ENCODE peak calls at places on chromosomes 11 and 22, in five cellular contexts. One of them, this sample, is unnamed.

GRCh38 chr11:63610604-63611394 is 3.4 kb downstream of the PLAAT3 start:
- DNase-seq in SK-N-SH: no peak
- DNase-seq in K562: no peak
- DNase-seq in GM12878: no peak
- DNase-seq in HepG2: no peak
- DNase-seq in this sample: no peak

GRCh38 chr11:72716291-72716690 is 35.9 kb downstream of the ARAP1 start:
- DNase-seq in SK-N-SH: peak
- DNase-seq in K562: no peak
- DNase-seq in GM12878: no peak
- DNase-seq in HepG2: no peak
- DNase-seq in this sample: no peak

GRCh38 chr22:48919851-48920589 is 907.7 kb downstream of the BRD1 start:
- DNase-seq in SK-N-SH: no peak
- DNase-seq in K562: no peak
- DNase-seq in GM12878: no peak
- DNase-seq in HepG2: no peak
- DNase-seq in this sample: no peak

GRCh38 chr11:109424893-109425292 is 2.9 kb downstream of the C11orf87 start:
- DNase-seq in SK-N-SH: no peak
- DNase-seq in K562: peak
- DNase-seq in GM12878: no peak
- DNase-seq in HepG2: peak
- DNase-seq in this sample: no peak

GRCh38 chr11:131686836-131687235 is 316.4 kb downstream of the NTM start:
- DNase-seq in SK-N-SH: no peak
- DNase-seq in K562: no peak
- DNase-seq in GM12878: no peak
- DNase-seq in HepG2: no peak
- DNase-seq in this sample: no peak

GRCh38 chr11:69234171-69234570 is 59.8 kb upstream of the MYEOV start:
- DNase-seq in SK-N-SH: no peak
- DNase-seq in K562: no peak
- DNase-seq in GM12878: no peak
- DNase-seq in HepG2: no peak
- DNase-seq in this sample: no peak

GRCh38 chr11:10450451-10451398 is 4.3 kb upstream of the AMPD3 start:
- DNase-seq in SK-N-SH: peak
- DNase-seq in K562: no peak
- DNase-seq in GM12878: no peak
- DNase-seq in HepG2: peak
- DNase-seq in this sample: no peak

GRCh38 chr11:75771646-75772410 is 3.2 kb downstream of the DGAT2 start:
- DNase-seq in SK-N-SH: no peak
- DNase-seq in K562: no peak
- DNase-seq in GM12878: no peak
- DNase-seq in HepG2: no peak
- DNase-seq in this sample: no peak

GRCh38 chr11:85307381-85307780 is 319.8 kb downstream of the DLG2 start:
- DNase-seq in SK-N-SH: no peak
- DNase-seq in K562: no peak
- DNase-seq in GM12878: no peak
- DNase-seq in HepG2: no peak
- DNase-seq in this sample: no peak

GRCh38 chr11:75437966-75438659 is 5.1 kb upstream of the KLHL35 start:
- DNase-seq in SK-N-SH: no peak
- DNase-seq in K562: no peak
- DNase-seq in GM12878: no peak
- DNase-seq in HepG2: no peak
- DNase-seq in this sample: no peak

GRCh38 chr11:36222755-36223635 is 66.2 kb downstream of the COMMD9 start:
- DNase-seq in SK-N-SH: no peak
- DNase-seq in K562: no peak
- DNase-seq in GM12878: no peak
- DNase-seq in HepG2: no peak
- DNase-seq in this sample: no peak

GRCh38 chr11:108965602-108966001 is 300.7 kb downstream of the DDX10 start:
- DNase-seq in SK-N-SH: no peak
- DNase-seq in K562: no peak
- DNase-seq in GM12878: no peak
- DNase-seq in HepG2: no peak
- DNase-seq in this sample: no peak

GRCh38 chr22:46865642-46866041 is 103.2 kb downstream of the TBC1D22A start:
- DNase-seq in SK-N-SH: no peak
- DNase-seq in K562: no peak
- DNase-seq in GM12878: no peak
- DNase-seq in HepG2: no peak
- DNase-seq in this sample: no peak

GRCh38 chr22:46866591-46866990 is 104.1 kb downstream of the TBC1D22A start:
- DNase-seq in SK-N-SH: no peak
- DNase-seq in K562: no peak
- DNase-seq in GM12878: no peak
- DNase-seq in HepG2: no peak
- DNase-seq in this sample: no peak

GRCh38 chr22:46864314-46865051 is 102.0 kb downstream of the TBC1D22A start:
- DNase-seq in SK-N-SH: no peak
- DNase-seq in K562: no peak
- DNase-seq in GM12878: no peak
- DNase-seq in HepG2: peak
- DNase-seq in this sample: no peak

GRCh38 chr22:46865052-46865434 is 102.6 kb downstream of the TBC1D22A start:
- DNase-seq in SK-N-SH: no peak
- DNase-seq in K562: no peak
- DNase-seq in GM12878: no peak
- DNase-seq in HepG2: no peak
- DNase-seq in this sample: no peak

DNA sequence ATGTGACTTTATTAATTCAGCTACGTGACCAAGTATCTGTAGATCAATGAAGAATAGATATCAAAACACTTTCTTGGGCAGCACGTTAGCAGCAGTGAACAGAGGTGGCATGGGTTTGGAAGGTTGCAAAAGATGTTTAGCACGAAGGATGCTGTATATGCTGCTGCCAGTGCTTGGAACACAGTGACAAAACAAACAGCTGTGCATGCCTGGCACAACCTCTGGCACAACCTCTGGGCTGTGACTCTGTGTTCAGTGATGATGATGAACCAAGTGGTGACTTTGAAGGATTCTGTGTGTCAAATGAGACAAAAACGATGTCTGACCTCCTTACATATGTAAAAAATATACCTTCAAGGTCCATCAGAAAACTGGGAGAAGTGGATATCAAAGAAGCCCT is 104.7 kb downstream of the TBC1D22A start:
- DNase-seq in SK-N-SH: no peak
- DNase-seq in K562: no peak
- DNase-seq in GM12878: no peak
- DNase-seq in HepG2: no peak
- DNase-seq in this sample: no peak
- TF ChIP-seq FOXM1 in SK-N-SH: no peak
- TF ChIP-seq FOXM1 in K562: no peak
- TF ChIP-seq FOXM1 in GM12878: no peak
- TF ChIP-seq FOXM1 in HepG2: no peak
- TF ChIP-seq FOXM1 in this sample: no peak

GRCh38 chr11:105181521-105181920 is 42.0 kb upstream of the CARD18 start:
- DNase-seq in SK-N-SH: no peak
- DNase-seq in K562: no peak
- DNase-seq in GM12878: no peak
- DNase-seq in HepG2: no peak
- DNase-seq in this sample: no peak
- TF ChIP-seq FOXM1 in SK-N-SH: no peak
- TF ChIP-seq FOXM1 in K562: no peak
- TF ChIP-seq FOXM1 in GM12878: no peak
- TF ChIP-seq FOXM1 in HepG2: no peak
- TF ChIP-seq FOXM1 in this sample: no peak

GRCh38 chr11:20367313-20367948 is 3.9 kb downstream of the HTATIP2 start:
- DNase-seq in SK-N-SH: no peak
- DNase-seq in K562: peak
- DNase-seq in GM12878: no peak
- DNase-seq in HepG2: peak
- DNase-seq in this sample: peak
- TF ChIP-seq FOXM1 in SK-N-SH: no peak
- TF ChIP-seq FOXM1 in K562: no peak
- TF ChIP-seq FOXM1 in GM12878: no peak
- TF ChIP-seq FOXM1 in HepG2: no peak
- TF ChIP-seq FOXM1 in this sample: no peak

DNA sequence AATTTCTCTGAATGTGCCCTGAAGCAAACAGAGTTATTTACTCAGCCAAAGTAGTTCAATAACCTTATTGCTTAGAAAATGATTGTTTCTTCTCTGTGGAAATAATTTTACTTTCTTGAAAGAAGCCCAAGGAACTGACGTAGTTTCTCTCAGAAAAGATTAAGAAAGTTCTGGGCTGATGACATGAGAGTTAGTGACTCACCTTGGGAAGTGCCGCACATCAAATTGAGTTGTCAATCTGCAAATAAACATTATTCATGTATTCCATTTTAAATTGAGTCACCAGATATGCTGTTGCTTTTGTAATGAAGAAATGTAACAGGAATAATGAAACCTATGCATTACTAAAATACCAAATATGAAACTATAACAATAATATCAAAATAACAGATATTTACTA is 418.7 kb upstream of the LRRC4C start:
- DNase-seq in SK-N-SH: no peak
- DNase-seq in K562: no peak
- DNase-seq in GM12878: no peak
- DNase-seq in HepG2: no peak
- DNase-seq in this sample: no peak
- TF ChIP-seq FOXM1 in SK-N-SH: no peak
- TF ChIP-seq FOXM1 in K562: no peak
- TF ChIP-seq FOXM1 in GM12878: no peak
- TF ChIP-seq FOXM1 in HepG2: no peak
- TF ChIP-seq FOXM1 in this sample: no peak

GRCh38 chr11:95505927-95506426 is 275.0 kb upstream of the SESN3 start:
- DNase-seq in SK-N-SH: no peak
- DNase-seq in K562: no peak
- DNase-seq in GM12878: no peak
- DNase-seq in HepG2: no peak
- DNase-seq in this sample: no peak

GRCh38 chr11:95508219-95508880 is 277.3 kb upstream of the SESN3 start:
- DNase-seq in SK-N-SH: no peak
- DNase-seq in K562: no peak
- DNase-seq in GM12878: no peak
- DNase-seq in HepG2: no peak
- DNase-seq in this sample: no peak

GRCh38 chr11:95506777-95507176 is 275.8 kb upstream of the SESN3 start:
- DNase-seq in SK-N-SH: no peak
- DNase-seq in K562: no peak
- DNase-seq in GM12878: no peak
- DNase-seq in HepG2: no peak
- DNase-seq in this sample: no peak

GRCh38 chr11:95512177-95512576 is 277.4 kb downstream of the FAM76B start:
- DNase-seq in SK-N-SH: no peak
- DNase-seq in K562: no peak
- DNase-seq in GM12878: no peak
- DNase-seq in HepG2: no peak
- DNase-seq in this sample: no peak

GRCh38 chr11:95507794-95508193 is 276.8 kb upstream of the SESN3 start:
- DNase-seq in SK-N-SH: no peak
- DNase-seq in K562: peak
- DNase-seq in GM12878: no peak
- DNase-seq in HepG2: no peak
- DNase-seq in this sample: no peak
- TF ChIP-seq FOXM1 in SK-N-SH: no peak
- TF ChIP-seq FOXM1 in K562: no peak
- TF ChIP-seq FOXM1 in GM12878: no peak
- TF ChIP-seq FOXM1 in HepG2: no peak
- TF ChIP-seq FOXM1 in this sample: no peak